ENCODE peak calls at places on chromosome 2, in six cellular contexts. F is heart right ventricle, Q is epithelial cell of esophagus, J is cardiac muscle cell, D is progenitor cell of endocrine pancreas, C is EL. L is an unnamed sample.

GRCh38 chr2:12321017-12321641 is 395.6 kb upstream of the TRIB2 start:
- DNase-seq in F (peak; percentile 36), Q (peak; percentile 86), J (no peak), D (no peak), C (peak; percentile 93), L (no peak)

GRCh38 chr2:227653419-227653818 is 13.2 kb upstream of the SCYGR5 start:
- DNase-seq in F (no peak), Q (peak; percentile 48), J (no peak), D (no peak), C (peak; percentile 51), L (peak; percentile 31)

GRCh38 chr2:144131042-144131441 is 388.9 kb downstream of the ZEB2 start:
- DNase-seq in F (no peak), Q (peak; percentile 50), J (no peak), D (no peak), C (peak; percentile 65), L (peak; percentile 16)

GRCh38 chr2:85066874-85067351 is 66.3 kb upstream of the TCF7L1 start:
- DNase-seq in F (peak; percentile 75), Q (peak; percentile 77), J (peak; percentile 89), D (peak; percentile 79), C (peak; percentile 81), L (peak; percentile 90)

GRCh38 chr2:233811732-233812131 is 33.6 kb downstream of the MROH2A start:
- DNase-seq in F (no peak), Q (no peak), J (no peak), D (no peak), C (no peak), L (no peak)

GRCh38 chr2:64837116-64837704 is 152.0 kb upstream of the SLC1A4 start:
- DNase-seq in F (no peak), Q (peak; percentile 92), J (no peak), D (no peak), C (peak; percentile 74), L (peak; percentile 22)

GRCh38 chr2:170582313-170582712 is 132.8 kb upstream of the SP5 start:
- DNase-seq in F (no peak), Q (no peak), J (no peak), D (no peak), C (no peak), L (no peak)

GRCh38 chr2:19786408-19787058 is 115.2 kb downstream of the TTC32 start:
- DNase-seq in F (no peak), Q (peak; percentile 80), J (no peak), D (no peak), C (peak; percentile 64), L (peak; percentile 28)

GRCh38 chr2:60317831-60318230 is 235.6 kb downstream of the BCL11A start:
- DNase-seq in F (no peak), Q (no peak), J (no peak), D (no peak), C (no peak), L (no peak)

GRCh38 chr2:29260151-29260772 is 145.0 kb downstream of the CLIP4 start:
- DNase-seq in F (no peak), Q (peak; percentile 45), J (no peak), D (no peak), C (peak; percentile 76), L (no peak)

GRCh38 chr2:177264209-177264538 is 353 bp downstream of the NFE2L2 start:
- DNase-seq in F (no peak), Q (no peak), J (peak; percentile 62), D (peak; percentile 27), C (no peak), L (peak; percentile 86)

GRCh38 chr2:144834954-144835633 is 315.2 kb upstream of the ZEB2 start:
- DNase-seq in F (peak; percentile 58), Q (peak; percentile 34), J (no peak), D (no peak), C (peak; percentile 60), L (no peak)

GRCh38 chr2:217903859-217904613 is 98.8 kb downstream of the TNS1 start:
- DNase-seq in F (peak; percentile 91), Q (no peak), J (no peak), D (no peak), C (no peak), L (no peak)

GRCh38 chr2:240435457-240435954 is at the start of gene GPC1:
- DNase-seq in F (peak; percentile 58), Q (peak; percentile 85), J (peak; percentile 89), D (peak; percentile 67), C (peak; percentile 82), L (peak; percentile 48)

GRCh38 chr2:10990561-10991111 is 78.9 kb downstream of the KCNF1 start:
- DNase-seq in F (no peak), Q (peak; percentile 24), J (no peak), D (no peak), C (no peak), L (no peak)

GRCh38 chr2:215711484-215712034 is 275.7 kb upstream of the FN1 start:
- DNase-seq in F (peak; percentile 14), Q (peak; percentile 76), J (peak; percentile 18), D (no peak), C (peak; percentile 88), L (no peak)

GRCh38 chr2:29013046-29013780 is 32.1 kb downstream of the TOGARAM2 start:
- DNase-seq in F (no peak), Q (peak; percentile 21), J (no peak), D (no peak), C (no peak), L (peak; percentile 12)

GRCh38 chr2:112204411-112204810 is 50.4 kb downstream of the ZC3H8 start:
- DNase-seq in F (no peak), Q (peak; percentile 21), J (no peak), D (no peak), C (no peak), L (peak; percentile 54)

GRCh38 chr2:241616168-241617125 is 20.5 kb downstream of the THAP4 start:
- DNase-seq in F (no peak), Q (no peak), J (no peak), D (no peak), C (no peak), L (no peak)

GRCh38 chr2:13260401-13260800 is 543.7 kb downstream of the TRIB2 start:
- DNase-seq in F (no peak), Q (peak; percentile 24), J (peak; percentile 43), D (peak; percentile 10), C (no peak), L (no peak)

GRCh38 chr2:2664989-2665833 is 334.1 kb upstream of the MYT1L start:
- DNase-seq in F (no peak), Q (peak; percentile 42), J (no peak), D (no peak), C (no peak), L (peak; percentile 5)

GRCh38 chr2:173090973-173091660 is 15.5 kb downstream of the MAP3K20 start:
- DNase-seq in F (peak; percentile 48), Q (no peak), J (no peak), D (no peak), C (no peak), L (no peak)

GRCh38 chr2:19802088-19802806 is 99.5 kb downstream of the TTC32 start:
- DNase-seq in F (no peak), Q (no peak), J (no peak), D (no peak), C (peak; percentile 35), L (no peak)

GRCh38 chr2:19769513-19769912 is 132.3 kb downstream of the TTC32 start:
- DNase-seq in F (no peak), Q (peak; percentile 40), J (no peak), D (no peak), C (no peak), L (peak; percentile 50)

GRCh38 chr2:120985997-120986651 is 250.5 kb downstream of the GLI2 start:
- DNase-seq in F (no peak), Q (no peak), J (no peak), D (no peak), C (no peak), L (no peak)

GRCh38 chr2:145919507-145919906 is 1399.6 kb upstream of the ZEB2 start:
- DNase-seq in F (no peak), Q (no peak), J (no peak), D (no peak), C (no peak), L (no peak)

GRCh38 chr2:64617631-64618151 is 36.0 kb downstream of the SERTAD2 start:
- DNase-seq in F (no peak), Q (no peak), J (no peak), D (no peak), C (no peak), L (no peak)

GRCh38 chr2:30709516-30709915 is 97.7 kb downstream of the CAPN13 start:
- DNase-seq in F (no peak), Q (no peak), J (no peak), D (no peak), C (no peak), L (no peak)

GRCh38 chr2:47345584-47345913 is 57.4 kb upstream of the MSH2 start:
- DNase-seq in F (no peak), Q (no peak), J (no peak), D (no peak), C (no peak), L (peak; percentile 87)

GRCh38 chr2:30235859-30236535 is 4.7 kb downstream of the LBH start:
- DNase-seq in F (no peak), Q (no peak), J (no peak), D (no peak), C (no peak), L (no peak)

GRCh38 chr2:221488134-221488807 is 83.8 kb downstream of the EPHA4 start:
- DNase-seq in F (no peak), Q (no peak), J (no peak), D (no peak), C (no peak), L (no peak)

GRCh38 chr2:239459581-239459980 is 58.8 kb upstream of the HDAC4 start:
- DNase-seq in F (no peak), Q (no peak), J (no peak), D (no peak), C (no peak), L (no peak)

GRCh38 chr2:20224716-20225293 is at the start of gene SDC1:
- DNase-seq in F (no peak), Q (peak; percentile 81), J (peak; percentile 80), D (peak; percentile 45), C (peak; percentile 65), L (peak; percentile 87)

GRCh38 chr2:68387408-68388350 is 22.6 kb downstream of the PLEK start:
- DNase-seq in F (no peak), Q (no peak), J (no peak), D (no peak), C (no peak), L (no peak)

GRCh38 chr2:69163109-69163508 is 150.1 kb downstream of the ANTXR1 start:
- DNase-seq in F (no peak), Q (peak; percentile 78), J (no peak), D (no peak), C (peak; percentile 81), L (no peak)

L was measured in DMS53.